ENCODE peak calls at places on chromosomes 11 and 22, in eight cellular contexts. One of them, this sample, is unnamed.

GRCh38 chr22:18955696-18956095 is 19.6 kb upstream of the PRODH start:
- DNase-seq in naive thymus-derived CD8-positive, alpha-beta T cell: no peak
- DNase-seq in right lobe of liver: peak
- DNase-seq in mammary epithelial cell: no peak
- DNase-seq in germinal center: no peak
- DNase-seq in stimulated activated CD4-positive, alpha-beta T cell treated with anti-CD3 and anti-CD28 coated beads, Interleukin-12 subunit alpha, Interleukin-12 subunit beta, amount 100 ng/mL, for 48 hours: no peak
- DNase-seq in HL-60: no peak
- DNase-seq in activated CD4-positive, alpha-beta T cell treated with anti-CD3 and anti-CD28 coated beads, Interleukin-2, amount 10 ng/mL, durations not matched to agents 7 days and 5 days: no peak
- DNase-seq in this sample: no peak

GRCh38 chr11:832529-833113 is at the start of gene CD151:
- DNase-seq in stimulated activated CD4-positive, alpha-beta T cell treated with anti-CD3 and anti-CD28 coated beads, Interleukin-12 subunit alpha, Interleukin-12 subunit beta, amount 100 ng/mL, for 48 hours: no peak
- DNase-seq in germinal center: peak
- DNase-seq in activated CD4-positive, alpha-beta T cell treated with anti-CD3 and anti-CD28 coated beads, Interleukin-2, amount 10 ng/mL, durations not matched to agents 7 days and 5 days: peak
- DNase-seq in HL-60: no peak
- DNase-seq in mammary epithelial cell: peak
- DNase-seq in naive thymus-derived CD8-positive, alpha-beta T cell: peak
- DNase-seq in right lobe of liver: peak
- DNase-seq in this sample: peak

GRCh38 chr11:67370351-67371076 is 2.9 kb downstream of the CLCF1 start:
- DNase-seq in HL-60: no peak
- DNase-seq in naive thymus-derived CD8-positive, alpha-beta T cell: no peak
- DNase-seq in mammary epithelial cell: no peak
- DNase-seq in right lobe of liver: no peak
- DNase-seq in activated CD4-positive, alpha-beta T cell treated with anti-CD3 and anti-CD28 coated beads, Interleukin-2, amount 10 ng/mL, durations not matched to agents 7 days and 5 days: no peak
- DNase-seq in stimulated activated CD4-positive, alpha-beta T cell treated with anti-CD3 and anti-CD28 coated beads, Interleukin-12 subunit alpha, Interleukin-12 subunit beta, amount 100 ng/mL, for 48 hours: no peak
- DNase-seq in germinal center: no peak
- DNase-seq in this sample: no peak

GRCh38 chr22:46564084-46564714 is 26.8 kb upstream of the CELSR1 start:
- DNase-seq in germinal center: no peak
- DNase-seq in stimulated activated CD4-positive, alpha-beta T cell treated with anti-CD3 and anti-CD28 coated beads, Interleukin-12 subunit alpha, Interleukin-12 subunit beta, amount 100 ng/mL, for 48 hours: no peak
- DNase-seq in mammary epithelial cell: no peak
- DNase-seq in activated CD4-positive, alpha-beta T cell treated with anti-CD3 and anti-CD28 coated beads, Interleukin-2, amount 10 ng/mL, durations not matched to agents 7 days and 5 days: no peak
- DNase-seq in naive thymus-derived CD8-positive, alpha-beta T cell: no peak
- DNase-seq in right lobe of liver: no peak
- DNase-seq in HL-60: no peak
- DNase-seq in this sample: no peak

GRCh38 chr11:79100093-79100704 is 340.6 kb downstream of the TENM4 start:
- DNase-seq in germinal center: peak
- DNase-seq in right lobe of liver: no peak
- DNase-seq in HL-60: peak
- DNase-seq in stimulated activated CD4-positive, alpha-beta T cell treated with anti-CD3 and anti-CD28 coated beads, Interleukin-12 subunit alpha, Interleukin-12 subunit beta, amount 100 ng/mL, for 48 hours: peak
- DNase-seq in mammary epithelial cell: peak
- DNase-seq in naive thymus-derived CD8-positive, alpha-beta T cell: no peak
- DNase-seq in activated CD4-positive, alpha-beta T cell treated with anti-CD3 and anti-CD28 coated beads, Interleukin-2, amount 10 ng/mL, durations not matched to agents 7 days and 5 days: peak
- DNase-seq in this sample: peak

GRCh38 chr11:96203567-96204365 is 139.2 kb downstream of the MAML2 start:
- DNase-seq in HL-60: no peak
- DNase-seq in stimulated activated CD4-positive, alpha-beta T cell treated with anti-CD3 and anti-CD28 coated beads, Interleukin-12 subunit alpha, Interleukin-12 subunit beta, amount 100 ng/mL, for 48 hours: no peak
- DNase-seq in right lobe of liver: no peak
- DNase-seq in mammary epithelial cell: no peak
- DNase-seq in naive thymus-derived CD8-positive, alpha-beta T cell: no peak
- DNase-seq in activated CD4-positive, alpha-beta T cell treated with anti-CD3 and anti-CD28 coated beads, Interleukin-2, amount 10 ng/mL, durations not matched to agents 7 days and 5 days: no peak
- DNase-seq in germinal center: no peak
- DNase-seq in this sample: no peak

GRCh38 chr11:62105611-62106245 is 18.1 kb upstream of the INCENP start:
- DNase-seq in stimulated activated CD4-positive, alpha-beta T cell treated with anti-CD3 and anti-CD28 coated beads, Interleukin-12 subunit alpha, Interleukin-12 subunit beta, amount 100 ng/mL, for 48 hours: no peak
- DNase-seq in germinal center: no peak
- DNase-seq in right lobe of liver: no peak
- DNase-seq in HL-60: no peak
- DNase-seq in activated CD4-positive, alpha-beta T cell treated with anti-CD3 and anti-CD28 coated beads, Interleukin-2, amount 10 ng/mL, durations not matched to agents 7 days and 5 days: no peak
- DNase-seq in naive thymus-derived CD8-positive, alpha-beta T cell: no peak
- DNase-seq in mammary epithelial cell: no peak
- DNase-seq in this sample: no peak

GRCh38 chr22:20226760-20227350 is 41.3 kb downstream of the RTN4R start:
- DNase-seq in activated CD4-positive, alpha-beta T cell treated with anti-CD3 and anti-CD28 coated beads, Interleukin-2, amount 10 ng/mL, durations not matched to agents 7 days and 5 days: no peak
- DNase-seq in stimulated activated CD4-positive, alpha-beta T cell treated with anti-CD3 and anti-CD28 coated beads, Interleukin-12 subunit alpha, Interleukin-12 subunit beta, amount 100 ng/mL, for 48 hours: no peak
- DNase-seq in HL-60: no peak
- DNase-seq in germinal center: no peak
- DNase-seq in naive thymus-derived CD8-positive, alpha-beta T cell: no peak
- DNase-seq in mammary epithelial cell: no peak
- DNase-seq in right lobe of liver: no peak
- DNase-seq in this sample: no peak

GRCh38 chr22:33380789-33381530 is 322.8 kb upstream of the SYN3 start:
- DNase-seq in activated CD4-positive, alpha-beta T cell treated with anti-CD3 and anti-CD28 coated beads, Interleukin-2, amount 10 ng/mL, durations not matched to agents 7 days and 5 days: no peak
- DNase-seq in germinal center: no peak
- DNase-seq in naive thymus-derived CD8-positive, alpha-beta T cell: no peak
- DNase-seq in HL-60: no peak
- DNase-seq in mammary epithelial cell: peak
- DNase-seq in stimulated activated CD4-positive, alpha-beta T cell treated with anti-CD3 and anti-CD28 coated beads, Interleukin-12 subunit alpha, Interleukin-12 subunit beta, amount 100 ng/mL, for 48 hours: no peak
- DNase-seq in right lobe of liver: no peak
- DNase-seq in this sample: no peak

GRCh38 chr11:32312206-32312817 is 123.0 kb downstream of the WT1 start:
- DNase-seq in right lobe of liver: no peak
- DNase-seq in activated CD4-positive, alpha-beta T cell treated with anti-CD3 and anti-CD28 coated beads, Interleukin-2, amount 10 ng/mL, durations not matched to agents 7 days and 5 days: no peak
- DNase-seq in naive thymus-derived CD8-positive, alpha-beta T cell: no peak
- DNase-seq in stimulated activated CD4-positive, alpha-beta T cell treated with anti-CD3 and anti-CD28 coated beads, Interleukin-12 subunit alpha, Interleukin-12 subunit beta, amount 100 ng/mL, for 48 hours: no peak
- DNase-seq in mammary epithelial cell: no peak
- DNase-seq in germinal center: no peak
- DNase-seq in HL-60: no peak
- DNase-seq in this sample: no peak

GRCh38 chr11:10233581-10233980 is 60.4 kb downstream of the SBF2 start:
- DNase-seq in HL-60: no peak
- DNase-seq in right lobe of liver: no peak
- DNase-seq in activated CD4-positive, alpha-beta T cell treated with anti-CD3 and anti-CD28 coated beads, Interleukin-2, amount 10 ng/mL, durations not matched to agents 7 days and 5 days: no peak
- DNase-seq in mammary epithelial cell: peak
- DNase-seq in stimulated activated CD4-positive, alpha-beta T cell treated with anti-CD3 and anti-CD28 coated beads, Interleukin-12 subunit alpha, Interleukin-12 subunit beta, amount 100 ng/mL, for 48 hours: no peak
- DNase-seq in naive thymus-derived CD8-positive, alpha-beta T cell: no peak
- DNase-seq in germinal center: no peak
- DNase-seq in this sample: no peak

GRCh38 chr22:30208631-30209603 is 37.6 kb downstream of the LIF start:
- DNase-seq in right lobe of liver: peak
- DNase-seq in HL-60: no peak
- DNase-seq in germinal center: no peak
- DNase-seq in mammary epithelial cell: no peak
- DNase-seq in stimulated activated CD4-positive, alpha-beta T cell treated with anti-CD3 and anti-CD28 coated beads, Interleukin-12 subunit alpha, Interleukin-12 subunit beta, amount 100 ng/mL, for 48 hours: no peak
- DNase-seq in naive thymus-derived CD8-positive, alpha-beta T cell: no peak
- DNase-seq in activated CD4-positive, alpha-beta T cell treated with anti-CD3 and anti-CD28 coated beads, Interleukin-2, amount 10 ng/mL, durations not matched to agents 7 days and 5 days: no peak
- DNase-seq in this sample: no peak

GRCh38 chr11:79493555-79494171 is 52.8 kb upstream of the TENM4 start:
- DNase-seq in activated CD4-positive, alpha-beta T cell treated with anti-CD3 and anti-CD28 coated beads, Interleukin-2, amount 10 ng/mL, durations not matched to agents 7 days and 5 days: peak
- DNase-seq in stimulated activated CD4-positive, alpha-beta T cell treated with anti-CD3 and anti-CD28 coated beads, Interleukin-12 subunit alpha, Interleukin-12 subunit beta, amount 100 ng/mL, for 48 hours: peak
- DNase-seq in mammary epithelial cell: peak
- DNase-seq in right lobe of liver: peak
- DNase-seq in germinal center: peak
- DNase-seq in HL-60: peak
- DNase-seq in naive thymus-derived CD8-positive, alpha-beta T cell: peak
- DNase-seq in this sample: peak

This sample was measured in GM19239.